ENCODE peak calls at places on chromosomes 16 and 17, in nine cellular contexts. G is MM.1S, F is H9, Y is OCI-LY7, M is IMR-90, K is neuronal stem cell, P is PC-3, Z is SK-N-SH, Q is HCT116. N is an unnamed sample. For H3K9me3, the result is how much of the 10 kb centered on the place peaks cover.

GRCh38 chr16:82753821-82754220 is 127.1 kb downstream of the CDH13 start:
- DNase-seq in M (peak), Q (no peak), P (peak), K (no peak), Y (no peak), Z (no peak), F (no peak), G (no peak), N (no peak)

GRCh38 chr17:3688852-3689261 is 7.1 kb downstream of the P2RX5 start:
- DNase-seq in Y (no peak), G (peak), K (no peak), P (no peak), Q (no peak), M (no peak), Z (no peak), F (no peak), N (no peak)

GRCh38 chr17:34658796-34659195 is 79.4 kb downstream of the TMEM132E start:
- DNase-seq in Y (no peak), G (no peak), M (no peak), K (no peak), Z (no peak), F (no peak), P (no peak), Q (no peak), N (no peak)

GRCh38 chr16:81752225-81752875 is 26.7 kb upstream of the PLCG2 start:
- DNase-seq in Y (peak), G (peak), Q (no peak), Z (no peak), M (no peak), F (no peak), P (no peak), K (no peak), N (no peak)

GRCh38 chr16:80741716-80742115 is 62.7 kb downstream of the CDYL2 start:
- DNase-seq in Y (no peak), P (no peak), F (no peak), Z (no peak), K (no peak), Q (no peak), G (no peak), M (no peak), N (no peak)

GRCh38 chr17:7462474-7463367 is 16.7 kb downstream of the ZBTB4 start:
- DNase-seq in K (no peak), F (no peak), P (no peak), Z (no peak), M (no peak), G (no peak), Q (no peak), Y (no peak), N (no peak)

GRCh38 chr17:44967907-44968224 is 237 bp downstream of the C1QL1 start:
- DNase-seq in K (no peak), Y (no peak), Q (no peak), P (no peak), M (no peak), F (no peak), Z (no peak), G (no peak), N (no peak)

GRCh38 chr16:9311303-9311954 is 220.0 kb downstream of the HAPSTR1 start:
- DNase-seq in Q (no peak), Y (no peak), P (no peak), G (no peak), Z (no peak), M (no peak), F (peak), K (no peak), N (no peak)

GRCh38 chr17:7213895-7214299 is 5.7 kb downstream of the DLG4 start:
- DNase-seq in Q (peak), P (peak), Z (peak), M (peak), K (peak), G (peak), Y (peak), F (peak), N (peak)

GRCh38 chr17:31533546-31534155 is 142.2 kb downstream of the RAB11FIP4 start:
- DNase-seq in Q (peak), Z (peak), P (peak), F (peak), K (peak), M (peak), G (no peak), Y (peak), N (peak)

GRCh38 chr16:89143201-89143741 is 28.3 kb upstream of the CDH15 start:
- DNase-seq in Y (no peak), K (no peak), F (no peak), Q (no peak), G (no peak), Z (no peak), M (no peak), P (no peak), N (no peak)

GRCh38 chr17:64457156-64457555 is 8.2 kb downstream of the MILR1 start:
- DNase-seq in G (no peak), Y (no peak), Z (no peak), P (no peak), F (no peak), Q (no peak), K (no peak), M (peak), N (no peak)

GRCh38 chr17:30520882-30521281 is 43.7 kb downstream of the GOSR1 start:
- DNase-seq in G (no peak), Y (no peak), Q (no peak), K (no peak), Z (no peak), F (no peak), M (no peak), P (no peak), N (no peak)

GRCh38 chr17:60388742-60389141 is 3.2 kb downstream of the USP32 start:
- DNase-seq in Z (no peak), Y (no peak), Q (no peak), F (no peak), G (no peak), K (no peak), M (no peak), P (no peak), N (no peak)

GRCh38 chr16:23420011-23420410 is 33.0 kb downstream of the COG7 start:
- DNase-seq in Z (no peak), P (no peak), F (no peak), G (no peak), Y (no peak), Q (no peak), M (peak), K (no peak), N (no peak)

GRCh38 chr16:23950898-23951297 is 115.1 kb downstream of the PRKCB start:
- DNase-seq in Y (no peak), F (no peak), K (no peak), P (no peak), M (no peak), Z (no peak), G (no peak), Q (no peak), N (no peak)

GRCh38 chr17:5971969-5972368 is 98.2 kb upstream of the WSCD1 start:
- DNase-seq in P (no peak), K (no peak), G (no peak), F (no peak), Z (no peak), Y (no peak), M (no peak), Q (no peak), N (no peak)

GRCh38 chr16:20944861-20945390 is 44.4 kb downstream of the LYRM1 start:
- DNase-seq in M (peak), G (peak), K (no peak), Q (no peak), Y (peak), F (no peak), Z (no peak), P (peak), N (peak)

GRCh38 chr17:18025596-18026407 is 13.2 kb downstream of the ATPAF2 start:
- DNase-seq in K (no peak), G (no peak), P (peak), Y (no peak), Q (no peak), Z (no peak), M (peak), F (no peak), N (no peak)

GRCh38 chr16:16960785-16961184 is 510.0 kb downstream of the XYLT1 start:
- DNase-seq in P (no peak), K (no peak), Z (no peak), Y (no peak), Q (no peak), F (peak), G (no peak), M (no peak), N (no peak)

GRCh38 chr16:68074850-68075249 is 10.3 kb upstream of the NFATC3 start:
- DNase-seq in Y (peak), G (peak), M (no peak), P (no peak), K (no peak), Q (no peak), F (no peak), Z (no peak), N (peak)

GRCh38 chr17:64425191-64425590 is 23.7 kb upstream of the MILR1 start:
- DNase-seq in Q (no peak), P (no peak), G (no peak), Z (no peak), M (no peak), K (no peak), F (no peak), Y (no peak), N (no peak)

GRCh38 chr17:61862105-61862574 is 1.2 kb downstream of the BRIP1 start:
- DNase-seq in G (no peak), Z (no peak), P (peak), K (no peak), Q (no peak), F (no peak), M (peak), Y (peak), N (no peak)

GRCh38 chr17:32992360-32993033 is 850 bp downstream of the SPACA3 start:
- DNase-seq in F (no peak), P (no peak), Q (no peak), G (peak), Z (no peak), M (no peak), Y (no peak), K (no peak), N (no peak)

GRCh38 chr16:72797606-72798005 is 250.3 kb downstream of the ZFHX3 start:
- DNase-seq in P (no peak), F (no peak), G (no peak), K (no peak), Z (no peak), Y (no peak), Q (no peak), M (no peak), N (no peak)

GRCh38 chr16:67431077-67431804 is at the start of gene HSD11B2:
- DNase-seq in G (peak), M (peak), F (peak), K (peak), Y (no peak), P (peak), Q (peak), Z (peak), N (no peak)

GRCh38 chr17:9936075-9936474 is 31.0 kb upstream of the RCVRN start:
- DNase-seq in Z (no peak), Q (no peak), M (no peak), Y (no peak), F (no peak), G (no peak), P (no peak), K (no peak), N (no peak)

GRCh38 chr17:17125136-17126084 is 80.7 kb downstream of the PLD6 start:
- DNase-seq in P (no peak), Z (peak), K (no peak), F (no peak), M (no peak), Q (no peak), G (no peak), Y (no peak), N (no peak)

GRCh38 chr17:6753006-6753445 is 2.8 kb upstream of the XAF1 start:
- DNase-seq in M (peak), G (no peak), Y (peak), P (peak), K (peak), F (peak), Q (no peak), Z (no peak), N (peak)

GRCh38 chr16:57314161-57314785 is 29.8 kb upstream of the PLLP start:
- DNase-seq in F (no peak), Z (no peak), G (no peak), Y (no peak), K (no peak), Q (no peak), P (peak), M (no peak), N (no peak)

GRCh38 chr17:79970576-79971068 is 65.0 kb downstream of the TBC1D16 start:
- DNase-seq in Y (peak), Z (peak), G (peak), P (peak), M (peak), Q (peak), F (peak), K (no peak), N (peak)

GRCh38 chr17:39178516-39178915 is 12.6 kb upstream of the ARL5C start:
- DNase-seq in G (no peak), Q (peak), M (no peak), Y (no peak), F (no peak), P (peak), Z (no peak), K (no peak), N (no peak)

GRCh38 chr17:34841467-34841866 is 119.8 kb downstream of the CCT6B start:
- DNase-seq in P (no peak), Y (peak), F (no peak), G (no peak), K (no peak), Z (peak), Q (no peak), M (no peak), N (no peak)

GRCh38 chr17:65104541-65104940 is 32.6 kb upstream of the RGS9 start:
- DNase-seq in Q (no peak), Y (no peak), G (no peak), M (no peak), F (no peak), Z (no peak), K (no peak), P (no peak), N (no peak)

GRCh38 chr16:497258-497657 is 30.3 kb upstream of the CAPN15 start:
- DNase-seq in Q (no peak), G (no peak), Z (no peak), K (no peak), F (no peak), Y (no peak), M (no peak), P (no peak), N (no peak)

GRCh38 chr17:72151565-72152391 is 31.0 kb downstream of the SOX9 start:
- DNase-seq in M (peak), Q (peak), G (no peak), P (peak), K (peak), Y (no peak), Z (peak), F (peak), N (no peak)

GRCh38 chr16:66515543-66516171 is 34.3 kb downstream of the TK2 start:
- DNase-seq in Q (no peak), Y (peak), G (peak), F (peak), Z (no peak), K (no peak), P (peak), M (peak), N (peak)

GRCh38 chr17:27581016-27581415 is 50.0 kb upstream of the LGALS9 start:
- DNase-seq in F (no peak), P (no peak), Z (no peak), Y (no peak), M (no peak), G (no peak), Q (no peak), K (no peak), N (no peak)
- H2AFZ ChIP-seq in F (no peak), P (no peak), Z (no peak), Y (no peak), M (no peak), G (no peak), Q (no peak), K (no peak), N (no peak)

GRCh38 chr16:71198408-71198807 is 32.1 kb downstream of the HYDIN start:
- DNase-seq in K (no peak), Z (no peak), P (no peak), Y (no peak), G (no peak), F (no peak), M (no peak), Q (no peak), N (no peak)
- H3K9me3 ChIP-seq in K (under half), Z (under half), P (under half), Y (under half), G (under half), F (under half), M (under half), Q (under half), N (under half)

GRCh38 chr16:31105677-31106213 is 2.4 kb upstream of the BCKDK start:
- DNase-seq in K (peak), Q (no peak), M (no peak), Z (peak), P (peak), F (peak), G (peak), Y (peak), N (peak)
- H2AFZ ChIP-seq in K (peak), Q (peak), M (peak), Z (peak), P (peak), F (no peak), G (peak), Y (peak), N (no peak)

GRCh38 chr17:77721823-77722160 is 236.7 kb upstream of the TNRC6C start:
- DNase-seq in Z (no peak), M (no peak), P (no peak), G (no peak), Y (no peak), F (peak), Q (no peak), K (no peak), N (no peak)

GRCh38 chr17:77722366-77722765 is 236.1 kb upstream of the TNRC6C start:
- DNase-seq in Y (no peak), G (no peak), M (no peak), Z (no peak), K (no peak), Q (no peak), P (no peak), F (peak), N (no peak)

GRCh38 chr17:77719806-77720205 is 238.7 kb upstream of the TNRC6C start:
- DNase-seq in F (peak), P (no peak), G (no peak), Q (no peak), K (no peak), Y (no peak), M (no peak), Z (no peak), N (no peak)

GRCh38 chr17:77723071-77723908 is 235.2 kb upstream of the TNRC6C start:
- DNase-seq in Z (no peak), M (no peak), K (no peak), Q (no peak), F (peak), Y (no peak), G (no peak), P (no peak), N (no peak)

DNA sequence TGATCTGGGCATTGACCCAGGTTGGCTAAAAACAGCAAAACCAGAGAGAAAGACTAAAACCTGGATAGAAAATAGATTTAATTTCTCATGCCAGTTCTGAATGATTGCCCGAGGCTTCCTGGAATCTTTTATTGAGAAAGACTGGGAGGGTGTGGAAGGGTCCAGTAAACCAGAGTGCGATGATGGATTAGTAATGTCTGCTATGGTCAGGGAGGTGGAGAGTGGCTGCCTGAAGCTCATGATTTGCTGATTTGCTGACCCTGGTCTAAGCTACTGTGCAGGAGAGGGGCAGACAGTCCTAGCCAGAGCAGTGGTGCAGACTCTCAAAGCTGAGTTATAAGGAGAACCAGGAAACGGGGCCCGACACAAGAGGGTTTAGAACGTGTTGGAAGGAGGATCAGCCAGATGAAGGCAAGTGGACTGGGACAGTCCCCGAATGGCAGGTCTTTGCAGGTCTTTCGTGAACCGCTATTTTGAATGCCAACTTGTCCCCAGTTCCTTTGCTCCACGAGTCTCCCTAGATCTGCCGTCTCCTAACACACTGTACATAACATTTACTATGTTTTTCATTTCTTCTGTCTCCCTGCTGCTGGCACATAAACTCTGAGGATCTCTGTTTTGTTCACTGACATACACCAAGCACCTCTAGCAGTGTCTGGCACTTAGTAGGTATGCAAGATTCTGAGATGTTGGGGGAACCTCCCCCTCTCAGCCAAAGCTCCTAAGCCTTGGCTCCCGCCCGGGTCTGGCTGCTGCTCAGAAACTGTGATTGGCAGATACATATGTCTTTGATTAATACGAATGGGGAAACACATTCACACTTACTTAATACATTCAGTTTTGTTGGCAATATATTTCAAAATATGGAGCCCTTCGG is 237.3 kb upstream of the TNRC6C start:
- DNase-seq in P (no peak), Z (no peak), K (no peak), Y (no peak), Q (no peak), F (peak), M (no peak), G (no peak), N (peak)
- H3K9me3 ChIP-seq in P (under half), Z (under half), K (under half), Y (under half), Q (under half), F (under half), M (under half), G (under half), N (under half)

GRCh38 chr16:87051526-87052320 is 265.5 kb downstream of the C16orf95 start:
- DNase-seq in G (no peak), M (no peak), K (no peak), Q (no peak), Z (no peak), F (no peak), Y (no peak), P (no peak), N (no peak)
- H2AFZ ChIP-seq in G (no peak), M (peak), K (no peak), Q (no peak), Z (no peak), F (no peak), Y (no peak), P (no peak), N (no peak)

DNA sequence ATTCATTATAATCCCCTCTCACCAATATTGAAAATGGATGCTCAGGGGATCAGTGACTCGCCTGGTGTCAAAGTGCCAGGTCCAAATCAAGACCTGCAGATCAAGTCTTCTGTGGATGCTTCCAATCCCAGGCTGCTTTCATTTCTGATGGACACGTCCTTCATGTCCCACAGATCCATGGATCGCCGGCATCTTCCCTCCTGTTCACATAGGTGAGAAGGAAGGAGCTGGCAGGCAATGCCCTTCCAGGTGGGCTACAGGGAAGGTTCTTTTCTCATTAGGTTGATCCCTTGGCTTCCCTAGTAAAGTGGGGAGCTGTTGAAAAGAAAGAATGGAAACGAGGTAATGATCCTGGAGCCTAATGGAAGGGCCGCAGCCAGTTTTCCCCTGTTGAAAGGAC is 159.7 kb upstream of the RPH3AL start:
- DNase-seq in Y (no peak), K (no peak), F (no peak), M (no peak), Z (no peak), P (no peak), G (no peak), Q (no peak), N (no peak)
- H3K9me3 ChIP-seq in Y (under half), K (under half), F (under half), M (under half), Z (under half), P (under half), G (under half), Q (under half), N (under half)

GRCh38 chr17:82231562-82232321 is 2.9 kb downstream of the SLC16A3 start:
- DNase-seq in P (peak), M (peak), Q (no peak), Z (no peak), K (no peak), Y (no peak), G (no peak), F (peak), N (no peak)
- H2AFZ ChIP-seq in P (no peak), M (peak), Q (no peak), Z (no peak), K (peak), Y (no peak), G (no peak), F (no peak), N (no peak)

DNA sequence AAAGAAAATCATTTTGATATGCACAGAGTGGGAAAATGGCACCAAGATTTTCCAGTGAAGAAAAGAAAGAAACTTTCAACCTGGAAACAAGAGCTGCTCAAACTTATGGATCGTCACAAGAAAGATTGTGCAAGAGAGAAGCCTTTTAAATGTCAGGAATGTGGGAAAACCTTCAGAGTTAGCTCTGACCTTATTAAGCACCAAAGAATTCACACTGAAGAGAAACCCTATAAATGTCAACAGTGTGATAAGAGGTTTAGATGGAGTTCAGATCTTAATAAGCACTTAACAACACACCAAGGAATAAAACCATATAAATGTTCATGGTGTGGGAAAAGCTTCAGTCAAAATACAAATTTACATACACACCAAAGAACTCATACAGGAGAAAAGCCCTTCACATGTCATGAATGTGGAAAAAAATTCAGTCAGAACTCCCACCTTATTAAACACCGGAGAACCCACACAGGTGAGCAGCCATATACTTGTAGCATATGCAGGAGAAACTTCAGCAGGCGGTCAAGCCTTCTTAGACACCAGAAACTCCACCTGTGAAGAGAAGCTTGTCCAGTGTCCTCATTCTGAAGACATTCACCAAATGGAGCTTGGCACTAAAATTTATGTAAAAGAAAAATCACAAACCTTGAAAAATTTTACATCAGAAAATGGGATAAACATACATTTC is 12.2 kb downstream of the ZNF75A start:
- DNase-seq in M (peak), P (no peak), Z (no peak), G (no peak), Q (no peak), F (no peak), K (no peak), Y (no peak), N (no peak)
- H3K9me3 ChIP-seq in M (half or more), P (under half), Z (under half), G (under half), Q (under half), F (half or more), K (half or more), Y (under half), N (under half)

N was measured in DND-41.